ENCODE peak calls at places on chromosomes 12 and 14, in six cellular contexts. W is Calu3, L is mucosa of descending colon, A is kidney epithelial cell, H is neural crest cell, M is psoas muscle. X is an unnamed sample.

GRCh38 chr14:86766469-86766868 is 1226.5 kb downstream of the GALC start:
- DNase-seq in A (no peak), M (no peak), W (no peak), H (no peak), L (no peak), X (no peak)

GRCh38 chr14:32230181-32230580 is 27.1 kb upstream of the RNU6-8 start:
- DNase-seq in H (no peak), W (no peak), L (no peak), M (no peak), A (no peak), X (no peak)

GRCh38 chr14:77098470-77099353 is 654 bp downstream of the CIPC start:
- DNase-seq in M (peak), W (peak), H (no peak), A (no peak), L (peak), X (peak)

GRCh38 chr12:123250471-123251383 is 17.5 kb downstream of the MTRFR start:
- DNase-seq in A (peak), W (peak), M (no peak), L (peak), H (no peak), X (no peak)

GRCh38 chr14:64806202-64806861 is 73.4 kb downstream of the SPTB start:
- DNase-seq in H (no peak), L (no peak), A (peak), M (peak), W (peak), X (no peak)

GRCh38 chr12:29691146-29691854 is 92.4 kb downstream of the TMTC1 start:
- DNase-seq in W (no peak), A (no peak), L (no peak), H (no peak), M (no peak), X (no peak)

GRCh38 chr12:25942709-25943108 is 15.8 kb upstream of the RASSF8 start:
- DNase-seq in H (no peak), M (no peak), A (no peak), L (no peak), W (no peak), X (no peak)

GRCh38 chr12:16119618-16120017 is 157.9 kb downstream of the SLC15A5 start:
- DNase-seq in H (no peak), W (no peak), M (no peak), L (no peak), A (no peak), X (no peak)

GRCh38 chr12:88793091-88793490 is 212.8 kb upstream of the KITLG start:
- DNase-seq in H (no peak), W (no peak), L (no peak), M (no peak), A (no peak), X (no peak)

GRCh38 chr12:64256166-64256800 is 34.2 kb upstream of the KICS2 start:
- DNase-seq in L (no peak), W (peak), M (no peak), H (peak), A (no peak), X (no peak)

GRCh38 chr14:77346495-77346894 is 25.7 kb downstream of the GSTZ1 start:
- DNase-seq in L (no peak), W (no peak), H (no peak), M (no peak), A (no peak), X (no peak)

GRCh38 chr12:117120787-117121186 is 21.6 kb upstream of the TESC start:
- DNase-seq in L (no peak), H (no peak), W (no peak), A (no peak), M (no peak), X (no peak)

GRCh38 chr14:67586302-67586701 is 13.8 kb downstream of the PIGH start:
- DNase-seq in A (no peak), H (no peak), M (no peak), L (no peak), W (no peak), X (no peak)

GRCh38 chr12:73841963-73842362 is 695.7 kb upstream of the ATXN7L3B start:
- DNase-seq in L (no peak), H (no peak), M (no peak), A (no peak), W (no peak), X (no peak)

GRCh38 chr12:77830502-77830901 is at the start of gene NAV3:
- DNase-seq in A (no peak), H (no peak), W (no peak), M (no peak), L (no peak), X (no peak)

GRCh38 chr14:89681086-89682018 is 264.3 kb upstream of the FOXN3 start:
- DNase-seq in A (no peak), H (no peak), W (no peak), L (no peak), M (no peak), X (no peak)

GRCh38 chr12:10170199-10170598 is 1.7 kb downstream of the OLR1 start:
- DNase-seq in M (no peak), W (no peak), H (no peak), L (no peak), A (no peak), X (no peak)

GRCh38 chr14:75069021-75069810 is at the start of gene ZC2HC1C:
- DNase-seq in H (peak), L (peak), A (peak), M (peak), W (peak), X (peak)

GRCh38 chr12:12323118-12323517 is 26.9 kb downstream of the MANSC1 start:
- DNase-seq in H (no peak), W (no peak), L (no peak), A (no peak), M (no peak), X (no peak)

GRCh38 chr14:37889087-37889486 is 293.7 kb downstream of the TTC6 start:
- DNase-seq in A (no peak), H (no peak), W (no peak), L (no peak), M (no peak), X (no peak)

GRCh38 chr14:36383674-36384421 is 63.4 kb upstream of the MBIP start:
- DNase-seq in L (no peak), W (no peak), H (no peak), A (no peak), M (peak), X (no peak)

GRCh38 chr14:73719791-73720190 is 5.6 kb upstream of the PNMA1 start:
- DNase-seq in H (no peak), A (no peak), L (no peak), M (no peak), W (no peak), X (no peak)

GRCh38 chr14:89669209-89669608 is 252.2 kb upstream of the FOXN3 start:
- DNase-seq in A (no peak), W (no peak), L (peak), H (no peak), M (no peak), X (no peak)

GRCh38 chr12:1760566-1761382 is 59.6 kb upstream of the LRTM2 start:
- DNase-seq in M (no peak), W (peak), L (no peak), H (no peak), A (peak), X (no peak)

GRCh38 chr12:132166801-132167591 is 22.7 kb downstream of the NOC4L start:
- DNase-seq in M (peak), H (no peak), W (no peak), L (no peak), A (no peak), X (no peak)

GRCh38 chr14:87883750-87884149 is 109.2 kb downstream of the GALC start:
- DNase-seq in H (no peak), L (no peak), A (no peak), W (no peak), M (no peak), X (no peak)

GRCh38 chr14:87888136-87888999 is 104.6 kb downstream of the GALC start:
- DNase-seq in L (peak), W (peak), A (no peak), H (no peak), M (no peak), X (no peak)
- TF ChIP-seq CTCF in L (no peak), W (no peak), A (peak), H (peak), M (no peak), X (peak)

GRCh38 chr12:89948266-89949175 is 239.9 kb upstream of the ATP2B1 start:
- DNase-seq in W (no peak), H (no peak), A (no peak), M (no peak), L (no peak), X (no peak)

GRCh38 chr12:89947437-89948265 is 239.0 kb upstream of the ATP2B1 start:
- DNase-seq in L (no peak), A (peak), M (no peak), H (no peak), W (no peak), X (no peak)

GRCh38 chr12:89950421-89950820 is 241.8 kb upstream of the ATP2B1 start:
- DNase-seq in M (no peak), H (no peak), W (no peak), L (no peak), A (no peak), X (no peak)

GRCh38 chr12:89951050-89951693 is 242.5 kb upstream of the ATP2B1 start:
- DNase-seq in W (peak), L (no peak), M (no peak), A (peak), H (no peak), X (no peak)

DNA sequence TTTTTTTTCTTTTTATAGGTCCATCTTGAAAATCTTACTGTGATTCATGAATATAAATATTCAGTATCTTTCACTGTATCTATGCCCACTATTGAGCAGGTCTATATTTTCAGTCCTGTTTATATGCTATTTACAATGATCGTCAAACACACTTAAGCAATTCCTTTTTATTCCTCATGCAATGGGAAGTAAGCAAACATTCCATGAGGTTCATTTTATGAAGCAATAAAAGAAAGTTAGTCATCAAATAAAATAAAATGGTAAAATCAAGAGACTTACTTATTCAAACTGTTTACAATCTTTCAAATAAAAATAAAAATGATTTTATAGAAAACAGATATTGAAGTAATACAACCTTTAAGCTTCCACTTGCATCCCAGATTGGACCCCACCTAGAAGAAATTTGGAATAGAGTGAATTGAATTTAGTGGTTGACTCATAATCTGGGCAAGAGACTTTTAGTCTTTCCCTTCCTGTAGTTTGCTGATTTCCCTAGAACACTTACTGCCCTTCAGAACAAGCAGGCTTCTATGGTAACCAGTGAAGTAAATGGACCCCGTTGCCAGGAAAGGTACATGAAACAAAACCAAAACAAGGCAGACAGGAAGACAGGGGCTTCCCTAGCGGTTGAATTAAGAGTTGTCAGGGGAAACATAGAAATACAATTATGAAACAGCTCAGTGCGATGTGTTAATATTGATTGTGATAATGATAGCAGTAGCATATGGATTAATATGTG is 241.0 kb upstream of the ATP2B1 start:
- DNase-seq in A (peak), M (no peak), L (no peak), W (peak), H (no peak), X (no peak)
- TF ChIP-seq CTCF in A (no peak), M (no peak), L (no peak), W (peak), H (peak), X (no peak)

GRCh38 chr12:127351481-127352010 is 915.4 kb upstream of the TMEM132C start:
- DNase-seq in M (no peak), W (no peak), L (no peak), A (no peak), H (no peak), X (no peak)

GRCh38 chr12:127360580-127360979 is 906.4 kb upstream of the TMEM132C start:
- DNase-seq in H (no peak), W (no peak), M (no peak), A (no peak), L (no peak), X (no peak)

DNA sequence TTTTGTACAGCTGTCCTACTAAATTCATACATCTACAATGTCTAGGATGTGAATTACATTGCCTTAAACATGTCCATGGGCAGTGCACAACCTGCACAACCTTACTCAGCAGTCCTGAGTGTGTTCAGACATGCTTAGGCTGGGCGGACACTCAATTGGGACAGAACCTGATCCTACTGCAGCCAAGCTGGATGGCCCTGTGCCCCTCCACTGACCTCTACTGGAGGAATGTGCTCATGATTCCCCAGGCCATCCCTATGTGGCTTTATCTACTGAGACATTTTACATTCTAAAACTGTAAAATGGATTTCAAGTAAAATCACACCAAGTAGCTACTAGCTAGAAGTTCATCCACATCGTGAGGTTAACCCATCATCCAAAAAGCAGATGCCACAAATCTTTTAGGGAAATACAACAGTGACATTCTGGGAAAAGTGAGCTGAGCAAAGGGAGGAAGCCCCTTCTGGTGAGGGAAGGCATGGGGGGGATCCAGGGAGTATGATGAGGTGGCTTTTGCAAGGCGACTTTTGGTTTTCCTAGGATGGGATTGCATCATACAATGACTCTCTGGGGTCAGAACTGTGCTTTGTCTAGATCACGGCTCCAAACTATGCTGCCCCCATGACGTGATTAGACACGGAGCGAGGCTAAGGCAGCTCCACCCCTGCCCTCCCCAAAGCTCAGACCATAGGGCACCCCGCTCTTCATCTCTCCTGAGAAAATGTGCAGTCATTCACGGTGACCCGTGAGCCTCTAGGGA is 911.7 kb upstream of the TMEM132C start:
- DNase-seq in L (no peak), A (no peak), H (no peak), M (no peak), W (no peak), X (no peak)
- TF ChIP-seq CTCF in L (no peak), A (peak), H (peak), M (no peak), W (no peak), X (no peak)

DNA sequence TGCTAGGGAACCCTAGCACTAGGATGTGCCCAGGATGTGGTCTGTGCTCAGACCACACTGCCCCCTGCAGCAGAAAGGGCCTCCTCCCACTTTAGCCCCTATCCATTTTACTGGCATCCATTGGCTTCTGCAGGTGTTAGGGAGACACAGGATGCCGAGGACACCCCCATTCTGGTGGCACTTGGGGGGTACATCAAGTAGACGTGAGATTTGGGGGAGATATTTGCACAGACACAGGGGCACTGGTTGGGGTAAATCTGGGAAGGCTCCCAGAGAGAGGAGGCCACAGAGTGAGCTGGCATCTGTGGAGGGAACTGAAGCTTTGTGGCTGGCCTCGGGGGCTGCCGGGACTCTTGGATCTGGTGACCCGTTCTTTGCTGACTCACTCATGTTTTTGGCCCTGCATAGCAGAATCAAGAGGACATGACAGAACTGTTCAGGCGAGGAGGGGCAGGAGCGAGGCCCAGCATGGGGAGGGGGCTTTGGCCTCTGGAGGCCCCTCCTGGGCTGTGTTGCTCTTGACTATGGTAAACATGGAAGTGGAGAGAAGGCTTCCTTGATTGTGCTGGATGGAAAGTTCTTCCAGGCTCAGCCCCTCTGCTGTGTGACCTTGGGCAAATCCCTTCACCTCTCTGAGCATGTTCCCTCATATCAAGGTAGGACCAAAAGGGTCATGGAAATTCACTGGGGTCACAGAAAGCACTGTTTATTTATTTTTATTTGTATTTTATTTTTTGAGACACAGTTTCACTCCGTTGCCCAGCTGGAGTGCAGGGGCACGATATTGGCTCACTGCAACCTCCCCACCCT is 1.8 kb downstream of the PLBD2 start:
- DNase-seq in M (no peak), H (no peak), L (no peak), A (no peak), W (no peak), X (no peak)
- TF ChIP-seq CTCF in M (no peak), H (peak), L (no peak), A (no peak), W (no peak), X (no peak)

GRCh38 chr12:105256011-105256410 is 20.0 kb upstream of the APPL2 start:
- DNase-seq in L (no peak), A (no peak), W (no peak), M (no peak), H (no peak), X (no peak)

GRCh38 chr12:105253882-105254513 is 18.0 kb upstream of the APPL2 start:
- DNase-seq in M (no peak), H (no peak), A (no peak), L (no peak), W (peak), X (no peak)

GRCh38 chr12:105257321-105257728 is 21.4 kb upstream of the APPL2 start:
- DNase-seq in A (peak), W (no peak), M (no peak), H (no peak), L (no peak), X (no peak)

GRCh38 chr12:105256921-105257320 is 20.9 kb upstream of the APPL2 start:
- DNase-seq in W (no peak), H (no peak), L (no peak), A (no peak), M (no peak), X (no peak)

DNA sequence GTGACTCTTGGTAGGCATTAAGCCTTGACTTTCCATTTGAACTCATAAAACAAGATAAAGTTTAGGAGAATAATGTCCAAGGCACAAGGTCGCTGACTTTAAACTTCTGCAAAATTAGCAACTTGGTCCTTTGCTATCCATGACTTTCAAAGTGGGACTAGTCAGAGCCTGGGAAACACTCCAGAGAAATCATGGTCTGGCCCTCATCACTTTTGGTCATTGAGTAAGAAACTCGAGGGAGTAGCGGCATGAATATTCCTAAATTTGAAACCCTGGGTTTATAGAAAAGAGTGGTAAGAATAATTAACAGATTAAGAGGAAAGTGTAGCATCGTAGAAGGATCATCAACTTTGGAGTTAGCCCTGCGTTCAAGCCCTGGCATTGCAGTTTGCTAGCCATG is 16.9 kb upstream of the APPL2 start:
- DNase-seq in M (no peak), W (no peak), H (no peak), L (no peak), A (no peak), X (no peak)
- TF ChIP-seq CTCF in M (no peak), W (no peak), H (no peak), L (no peak), A (no peak), X (no peak)

X was measured in mesothelial cell of epicardium.